ENCODE peak calls at places on chromosomes 16 and 17, in eight cellular contexts. One of them, this sample, is unnamed.
A peak's percentile ranks its signal among the peaks of the same experiment; 100 is the strongest.

GRCh38 chr17:79650861-79651260 is 40.0 kb upstream of the RBFOX3 start:
- DNase-seq in HuH-7: no peak
- DNase-seq in SHP77: no peak
- DNase-seq in NCI-H774: no peak
- DNase-seq in neural progenitor cell: no peak
- DNase-seq in stimulated activated CD8-positive, alpha-beta memory T cell treated with anti-CD3 and anti-CD28 coated beads, Interleukin-2, amount 100 ng/mL, for 48 hours: no peak
- DNase-seq in ELR: no peak
- DNase-seq in epithelial cell of esophagus: no peak
- DNase-seq in this sample: no peak

GRCh38 chr17:77697480-77698400 is 260.8 kb upstream of the TNRC6C start:
- DNase-seq in epithelial cell of esophagus: no peak
- DNase-seq in stimulated activated CD8-positive, alpha-beta memory T cell treated with anti-CD3 and anti-CD28 coated beads, Interleukin-2, amount 100 ng/mL, for 48 hours: no peak
- DNase-seq in NCI-H774: no peak
- DNase-seq in neural progenitor cell: no peak
- DNase-seq in ELR: no peak
- DNase-seq in SHP77: no peak
- DNase-seq in HuH-7: no peak
- DNase-seq in this sample: no peak

GRCh38 chr17:72004476-72005331 is 116.1 kb upstream of the SOX9 start:
- DNase-seq in NCI-H774: no peak
- DNase-seq in HuH-7: no peak
- DNase-seq in epithelial cell of esophagus: no peak
- DNase-seq in neural progenitor cell: no peak
- DNase-seq in ELR: peak; percentile 37
- DNase-seq in SHP77: no peak
- DNase-seq in stimulated activated CD8-positive, alpha-beta memory T cell treated with anti-CD3 and anti-CD28 coated beads, Interleukin-2, amount 100 ng/mL, for 48 hours: no peak
- DNase-seq in this sample: peak; percentile 14

GRCh38 chr17:71380535-71380934 is 740.3 kb upstream of the SOX9 start:
- DNase-seq in NCI-H774: no peak
- DNase-seq in stimulated activated CD8-positive, alpha-beta memory T cell treated with anti-CD3 and anti-CD28 coated beads, Interleukin-2, amount 100 ng/mL, for 48 hours: no peak
- DNase-seq in ELR: no peak
- DNase-seq in HuH-7: no peak
- DNase-seq in SHP77: no peak
- DNase-seq in epithelial cell of esophagus: no peak
- DNase-seq in neural progenitor cell: no peak
- DNase-seq in this sample: no peak

GRCh38 chr17:50114849-50115357 is 15.1 kb downstream of the SAMD14 start:
- DNase-seq in stimulated activated CD8-positive, alpha-beta memory T cell treated with anti-CD3 and anti-CD28 coated beads, Interleukin-2, amount 100 ng/mL, for 48 hours: no peak
- DNase-seq in neural progenitor cell: peak; percentile 85
- DNase-seq in NCI-H774: peak; percentile 63
- DNase-seq in HuH-7: peak; percentile 89
- DNase-seq in SHP77: peak; percentile 74
- DNase-seq in epithelial cell of esophagus: peak; percentile 74
- DNase-seq in ELR: peak; percentile 84
- DNase-seq in this sample: peak; percentile 64

GRCh38 chr16:86222965-86223551 is 287.3 kb upstream of the FOXF1 start:
- DNase-seq in NCI-H774: no peak
- DNase-seq in neural progenitor cell: no peak
- DNase-seq in stimulated activated CD8-positive, alpha-beta memory T cell treated with anti-CD3 and anti-CD28 coated beads, Interleukin-2, amount 100 ng/mL, for 48 hours: no peak
- DNase-seq in epithelial cell of esophagus: no peak
- DNase-seq in ELR: peak; percentile 88
- DNase-seq in SHP77: no peak
- DNase-seq in HuH-7: no peak
- DNase-seq in this sample: peak; percentile 57

GRCh38 chr17:41421116-41421515 is 3.3 kb downstream of the KRT37 start:
- DNase-seq in NCI-H774: no peak
- DNase-seq in SHP77: no peak
- DNase-seq in neural progenitor cell: no peak
- DNase-seq in stimulated activated CD8-positive, alpha-beta memory T cell treated with anti-CD3 and anti-CD28 coated beads, Interleukin-2, amount 100 ng/mL, for 48 hours: no peak
- DNase-seq in ELR: peak; percentile 72
- DNase-seq in epithelial cell of esophagus: peak; percentile 92
- DNase-seq in HuH-7: no peak
- DNase-seq in this sample: peak; percentile 23

GRCh38 chr17:647340-648197 is 67.1 kb downstream of the VPS53 start:
- DNase-seq in epithelial cell of esophagus: no peak
- DNase-seq in stimulated activated CD8-positive, alpha-beta memory T cell treated with anti-CD3 and anti-CD28 coated beads, Interleukin-2, amount 100 ng/mL, for 48 hours: no peak
- DNase-seq in HuH-7: no peak
- DNase-seq in neural progenitor cell: no peak
- DNase-seq in ELR: no peak
- DNase-seq in SHP77: no peak
- DNase-seq in NCI-H774: no peak
- DNase-seq in this sample: no peak

GRCh38 chr17:10337136-10337535 is 35.7 kb downstream of the MYH13 start:
- DNase-seq in ELR: no peak
- DNase-seq in NCI-H774: no peak
- DNase-seq in epithelial cell of esophagus: no peak
- DNase-seq in neural progenitor cell: no peak
- DNase-seq in SHP77: no peak
- DNase-seq in HuH-7: no peak
- DNase-seq in stimulated activated CD8-positive, alpha-beta memory T cell treated with anti-CD3 and anti-CD28 coated beads, Interleukin-2, amount 100 ng/mL, for 48 hours: no peak
- DNase-seq in this sample: no peak

GRCh38 chr16:87836844-87837581 is 32.3 kb downstream of the SLC7A5 start:
- DNase-seq in SHP77: no peak
- DNase-seq in epithelial cell of esophagus: peak; percentile 36
- DNase-seq in NCI-H774: no peak
- DNase-seq in ELR: no peak
- DNase-seq in stimulated activated CD8-positive, alpha-beta memory T cell treated with anti-CD3 and anti-CD28 coated beads, Interleukin-2, amount 100 ng/mL, for 48 hours: no peak
- DNase-seq in neural progenitor cell: peak; percentile 48
- DNase-seq in HuH-7: no peak
- DNase-seq in this sample: peak; percentile 76

GRCh38 chr17:4229627-4230026 is 34.2 kb downstream of the ANKFY1 start:
- DNase-seq in ELR: peak; percentile 93
- DNase-seq in stimulated activated CD8-positive, alpha-beta memory T cell treated with anti-CD3 and anti-CD28 coated beads, Interleukin-2, amount 100 ng/mL, for 48 hours: no peak
- DNase-seq in epithelial cell of esophagus: peak; percentile 47
- DNase-seq in NCI-H774: no peak
- DNase-seq in HuH-7: no peak
- DNase-seq in neural progenitor cell: no peak
- DNase-seq in SHP77: no peak
- DNase-seq in this sample: peak; percentile 79

GRCh38 chr17:18234853-18235380 is 9.5 kb downstream of the LLGL1 start:
- DNase-seq in epithelial cell of esophagus: no peak
- DNase-seq in stimulated activated CD8-positive, alpha-beta memory T cell treated with anti-CD3 and anti-CD28 coated beads, Interleukin-2, amount 100 ng/mL, for 48 hours: no peak
- DNase-seq in SHP77: no peak
- DNase-seq in HuH-7: no peak
- DNase-seq in ELR: no peak
- DNase-seq in NCI-H774: no peak
- DNase-seq in neural progenitor cell: no peak
- DNase-seq in this sample: no peak

GRCh38 chr17:1648582-1649115 is 1.0 kb downstream of the RILP start:
- DNase-seq in epithelial cell of esophagus: peak; percentile 94
- DNase-seq in ELR: peak; percentile 93
- DNase-seq in HuH-7: peak; percentile 83
- DNase-seq in NCI-H774: peak; percentile 65
- DNase-seq in SHP77: peak; percentile 90
- DNase-seq in neural progenitor cell: peak; percentile 99
- DNase-seq in stimulated activated CD8-positive, alpha-beta memory T cell treated with anti-CD3 and anti-CD28 coated beads, Interleukin-2, amount 100 ng/mL, for 48 hours: peak; percentile 92
- DNase-seq in this sample: peak; percentile 48

GRCh38 chr17:67411396-67411795 is 34.3 kb downstream of the PITPNC1 start:
- DNase-seq in stimulated activated CD8-positive, alpha-beta memory T cell treated with anti-CD3 and anti-CD28 coated beads, Interleukin-2, amount 100 ng/mL, for 48 hours: no peak
- DNase-seq in HuH-7: no peak
- DNase-seq in NCI-H774: no peak
- DNase-seq in epithelial cell of esophagus: no peak
- DNase-seq in neural progenitor cell: no peak
- DNase-seq in ELR: no peak
- DNase-seq in SHP77: no peak
- DNase-seq in this sample: no peak

GRCh38 chr17:82065638-82066303 is at the start of gene DUS1L:
- DNase-seq in neural progenitor cell: peak; percentile 83
- DNase-seq in HuH-7: peak; percentile 75
- DNase-seq in stimulated activated CD8-positive, alpha-beta memory T cell treated with anti-CD3 and anti-CD28 coated beads, Interleukin-2, amount 100 ng/mL, for 48 hours: peak; percentile 60
- DNase-seq in epithelial cell of esophagus: peak; percentile 56
- DNase-seq in ELR: peak; percentile 68
- DNase-seq in SHP77: peak; percentile 17
- DNase-seq in NCI-H774: peak; percentile 60
- DNase-seq in this sample: no peak

GRCh38 chr17:31629696-31630470 is 229.2 kb downstream of the COPRS start:
- DNase-seq in ELR: peak; percentile 54
- DNase-seq in NCI-H774: no peak
- DNase-seq in HuH-7: no peak
- DNase-seq in epithelial cell of esophagus: peak; percentile 41
- DNase-seq in neural progenitor cell: no peak
- DNase-seq in stimulated activated CD8-positive, alpha-beta memory T cell treated with anti-CD3 and anti-CD28 coated beads, Interleukin-2, amount 100 ng/mL, for 48 hours: no peak
- DNase-seq in SHP77: peak; percentile 36
- DNase-seq in this sample: no peak

GRCh38 chr16:74868501-74868900 is 93.9 kb upstream of the FA2H start:
- DNase-seq in stimulated activated CD8-positive, alpha-beta memory T cell treated with anti-CD3 and anti-CD28 coated beads, Interleukin-2, amount 100 ng/mL, for 48 hours: no peak
- DNase-seq in HuH-7: no peak
- DNase-seq in NCI-H774: no peak
- DNase-seq in SHP77: no peak
- DNase-seq in neural progenitor cell: peak; percentile 61
- DNase-seq in epithelial cell of esophagus: peak; percentile 59
- DNase-seq in ELR: peak; percentile 69
- DNase-seq in this sample: no peak

GRCh38 chr17:46785696-46786095 is 32.8 kb downstream of the WNT3 start:
- DNase-seq in neural progenitor cell: peak; percentile 80
- DNase-seq in SHP77: no peak
- DNase-seq in NCI-H774: no peak
- DNase-seq in HuH-7: no peak
- DNase-seq in epithelial cell of esophagus: no peak
- DNase-seq in ELR: no peak
- DNase-seq in stimulated activated CD8-positive, alpha-beta memory T cell treated with anti-CD3 and anti-CD28 coated beads, Interleukin-2, amount 100 ng/mL, for 48 hours: no peak
- DNase-seq in this sample: no peak

GRCh38 chr17:41553987-41554680 is 17.7 kb downstream of the KRT9 start:
- DNase-seq in HuH-7: no peak
- DNase-seq in epithelial cell of esophagus: no peak
- DNase-seq in ELR: no peak
- DNase-seq in NCI-H774: no peak
- DNase-seq in SHP77: no peak
- DNase-seq in neural progenitor cell: no peak
- DNase-seq in stimulated activated CD8-positive, alpha-beta memory T cell treated with anti-CD3 and anti-CD28 coated beads, Interleukin-2, amount 100 ng/mL, for 48 hours: no peak
- DNase-seq in this sample: no peak

GRCh38 chr17:73545109-73545508 is 99.1 kb downstream of the SDK2 start:
- DNase-seq in neural progenitor cell: no peak
- DNase-seq in SHP77: no peak
- DNase-seq in NCI-H774: no peak
- DNase-seq in HuH-7: no peak
- DNase-seq in ELR: no peak
- DNase-seq in stimulated activated CD8-positive, alpha-beta memory T cell treated with anti-CD3 and anti-CD28 coated beads, Interleukin-2, amount 100 ng/mL, for 48 hours: no peak
- DNase-seq in epithelial cell of esophagus: no peak
- DNase-seq in this sample: no peak

GRCh38 chr17:60335289-60335688 is 56.6 kb downstream of the USP32 start:
- DNase-seq in neural progenitor cell: no peak
- DNase-seq in stimulated activated CD8-positive, alpha-beta memory T cell treated with anti-CD3 and anti-CD28 coated beads, Interleukin-2, amount 100 ng/mL, for 48 hours: no peak
- DNase-seq in HuH-7: no peak
- DNase-seq in ELR: no peak
- DNase-seq in SHP77: no peak
- DNase-seq in NCI-H774: no peak
- DNase-seq in epithelial cell of esophagus: no peak
- DNase-seq in this sample: no peak

GRCh38 chr17:13584701-13585080 is 17.0 kb downstream of the HS3ST3A1 start:
- DNase-seq in HuH-7: no peak
- DNase-seq in NCI-H774: no peak
- DNase-seq in epithelial cell of esophagus: no peak
- DNase-seq in neural progenitor cell: no peak
- DNase-seq in ELR: peak; percentile 87
- DNase-seq in stimulated activated CD8-positive, alpha-beta memory T cell treated with anti-CD3 and anti-CD28 coated beads, Interleukin-2, amount 100 ng/mL, for 48 hours: no peak
- DNase-seq in SHP77: no peak
- DNase-seq in this sample: peak; percentile 99

GRCh38 chr17:68771867-68772515 is 170.8 kb upstream of the FAM20A start:
- DNase-seq in epithelial cell of esophagus: peak; percentile 66
- DNase-seq in HuH-7: peak; percentile 24
- DNase-seq in neural progenitor cell: peak; percentile 61
- DNase-seq in stimulated activated CD8-positive, alpha-beta memory T cell treated with anti-CD3 and anti-CD28 coated beads, Interleukin-2, amount 100 ng/mL, for 48 hours: no peak
- DNase-seq in ELR: peak; percentile 80
- DNase-seq in NCI-H774: peak; percentile 24
- DNase-seq in SHP77: no peak
- DNase-seq in this sample: peak; percentile 57

GRCh38 chr17:27945333-27945616 is 52.1 kb upstream of the LYRM9 start:
- DNase-seq in ELR: no peak
- DNase-seq in SHP77: no peak
- DNase-seq in epithelial cell of esophagus: no peak
- DNase-seq in neural progenitor cell: no peak
- DNase-seq in NCI-H774: no peak
- DNase-seq in HuH-7: no peak
- DNase-seq in stimulated activated CD8-positive, alpha-beta memory T cell treated with anti-CD3 and anti-CD28 coated beads, Interleukin-2, amount 100 ng/mL, for 48 hours: no peak
- DNase-seq in this sample: no peak

GRCh38 chr16:80804451-80805383 is at the start of gene CDYL2:
- DNase-seq in epithelial cell of esophagus: peak; percentile 44
- DNase-seq in SHP77: no peak
- DNase-seq in HuH-7: peak; percentile 79
- DNase-seq in neural progenitor cell: peak; percentile 75
- DNase-seq in stimulated activated CD8-positive, alpha-beta memory T cell treated with anti-CD3 and anti-CD28 coated beads, Interleukin-2, amount 100 ng/mL, for 48 hours: no peak
- DNase-seq in ELR: peak; percentile 46
- DNase-seq in NCI-H774: no peak
- DNase-seq in this sample: no peak

GRCh38 chr16:76378020-76378419 is 100.8 kb downstream of the CNTNAP4 start:
- DNase-seq in SHP77: no peak
- DNase-seq in NCI-H774: no peak
- DNase-seq in neural progenitor cell: no peak
- DNase-seq in ELR: no peak
- DNase-seq in HuH-7: no peak
- DNase-seq in epithelial cell of esophagus: no peak
- DNase-seq in stimulated activated CD8-positive, alpha-beta memory T cell treated with anti-CD3 and anti-CD28 coated beads, Interleukin-2, amount 100 ng/mL, for 48 hours: no peak
- DNase-seq in this sample: no peak

GRCh38 chr17:45136846-45137560 is 1.5 kb downstream of the ACBD4 start:
- DNase-seq in epithelial cell of esophagus: no peak
- DNase-seq in SHP77: no peak
- DNase-seq in neural progenitor cell: no peak
- DNase-seq in ELR: no peak
- DNase-seq in NCI-H774: no peak
- DNase-seq in HuH-7: no peak
- DNase-seq in stimulated activated CD8-positive, alpha-beta memory T cell treated with anti-CD3 and anti-CD28 coated beads, Interleukin-2, amount 100 ng/mL, for 48 hours: no peak
- DNase-seq in this sample: no peak

GRCh38 chr17:21242780-21243515 is 10.3 kb downstream of the NATD1 start:
- DNase-seq in ELR: no peak
- DNase-seq in neural progenitor cell: no peak
- DNase-seq in NCI-H774: no peak
- DNase-seq in SHP77: no peak
- DNase-seq in HuH-7: no peak
- DNase-seq in stimulated activated CD8-positive, alpha-beta memory T cell treated with anti-CD3 and anti-CD28 coated beads, Interleukin-2, amount 100 ng/mL, for 48 hours: no peak
- DNase-seq in epithelial cell of esophagus: no peak
- DNase-seq in this sample: no peak

GRCh38 chr17:9273334-9274118 is 252.2 kb downstream of the NTN1 start:
- DNase-seq in ELR: no peak
- DNase-seq in stimulated activated CD8-positive, alpha-beta memory T cell treated with anti-CD3 and anti-CD28 coated beads, Interleukin-2, amount 100 ng/mL, for 48 hours: peak; percentile 13
- DNase-seq in SHP77: no peak
- DNase-seq in HuH-7: no peak
- DNase-seq in neural progenitor cell: no peak
- DNase-seq in epithelial cell of esophagus: no peak
- DNase-seq in NCI-H774: no peak
- DNase-seq in this sample: no peak

GRCh38 chr17:7132511-7133094 is 18.0 kb upstream of the ASGR2 start:
- DNase-seq in NCI-H774: no peak
- DNase-seq in HuH-7: peak; percentile 43
- DNase-seq in stimulated activated CD8-positive, alpha-beta memory T cell treated with anti-CD3 and anti-CD28 coated beads, Interleukin-2, amount 100 ng/mL, for 48 hours: peak; percentile 15
- DNase-seq in epithelial cell of esophagus: no peak
- DNase-seq in ELR: no peak
- DNase-seq in neural progenitor cell: peak; percentile 83
- DNase-seq in SHP77: no peak
- DNase-seq in this sample: peak; percentile 14

GRCh38 chr16:57403965-57404817 is at the start of gene CCL17:
- DNase-seq in epithelial cell of esophagus: no peak
- DNase-seq in HuH-7: no peak
- DNase-seq in ELR: no peak
- DNase-seq in SHP77: no peak
- DNase-seq in NCI-H774: no peak
- DNase-seq in stimulated activated CD8-positive, alpha-beta memory T cell treated with anti-CD3 and anti-CD28 coated beads, Interleukin-2, amount 100 ng/mL, for 48 hours: no peak
- DNase-seq in neural progenitor cell: peak; percentile 1
- DNase-seq in this sample: no peak

GRCh38 chr17:63694229-63694973 is 5.5 kb downstream of the LIMD2 start:
- DNase-seq in SHP77: no peak
- DNase-seq in epithelial cell of esophagus: no peak
- DNase-seq in HuH-7: no peak
- DNase-seq in ELR: no peak
- DNase-seq in neural progenitor cell: peak; percentile 31
- DNase-seq in stimulated activated CD8-positive, alpha-beta memory T cell treated with anti-CD3 and anti-CD28 coated beads, Interleukin-2, amount 100 ng/mL, for 48 hours: no peak
- DNase-seq in NCI-H774: no peak
- DNase-seq in this sample: no peak

GRCh38 chr17:77892469-77893143 is 65.9 kb upstream of the TNRC6C start:
- DNase-seq in HuH-7: peak; percentile 64
- DNase-seq in ELR: peak; percentile 30
- DNase-seq in stimulated activated CD8-positive, alpha-beta memory T cell treated with anti-CD3 and anti-CD28 coated beads, Interleukin-2, amount 100 ng/mL, for 48 hours: no peak
- DNase-seq in epithelial cell of esophagus: no peak
- DNase-seq in neural progenitor cell: peak; percentile 82
- DNase-seq in NCI-H774: no peak
- DNase-seq in SHP77: peak; percentile 14
- DNase-seq in this sample: no peak

GRCh38 chr17:77160032-77160876 is 19.5 kb downstream of the SEC14L1 start:
- DNase-seq in SHP77: peak; percentile 76
- DNase-seq in stimulated activated CD8-positive, alpha-beta memory T cell treated with anti-CD3 and anti-CD28 coated beads, Interleukin-2, amount 100 ng/mL, for 48 hours: no peak
- DNase-seq in HuH-7: no peak
- DNase-seq in NCI-H774: peak; percentile 85
- DNase-seq in ELR: no peak
- DNase-seq in epithelial cell of esophagus: no peak
- DNase-seq in neural progenitor cell: no peak
- DNase-seq in this sample: no peak